ENCODE peak calls at places on chromosomes 11 and 22, in five cellular contexts. One of them, this sample, is unnamed.

GRCh38 chr22:47859891-47860290 is 1097.4 kb downstream of the TBC1D22A start:
- DNase-seq in right cardiac atrium: no peak
- DNase-seq in psoas muscle: no peak
- DNase-seq in foreskin keratinocyte: no peak
- DNase-seq in Panc1: no peak
- DNase-seq in this sample: no peak

GRCh38 chr11:75554258-75555022 is 7.6 kb upstream of the SERPINH1 start:
- DNase-seq in right cardiac atrium: peak
- DNase-seq in psoas muscle: peak
- DNase-seq in foreskin keratinocyte: peak
- DNase-seq in Panc1: no peak
- DNase-seq in this sample: peak

GRCh38 chr22:38110863-38111852 is 674 bp upstream of the BAIAP2L2 start:
- DNase-seq in right cardiac atrium: peak
- DNase-seq in psoas muscle: no peak
- DNase-seq in foreskin keratinocyte: no peak
- DNase-seq in Panc1: no peak
- DNase-seq in this sample: peak

GRCh38 chr22:46047841-46048595 is 71.1 kb upstream of the WNT7B start:
- DNase-seq in right cardiac atrium: peak
- DNase-seq in psoas muscle: peak
- DNase-seq in foreskin keratinocyte: no peak
- DNase-seq in Panc1: no peak
- DNase-seq in this sample: peak

GRCh38 chr11:68852628-68853027 is 10.9 kb upstream of the CPT1A start:
- DNase-seq in right cardiac atrium: no peak
- DNase-seq in psoas muscle: no peak
- DNase-seq in foreskin keratinocyte: no peak
- DNase-seq in Panc1: no peak
- DNase-seq in this sample: no peak

GRCh38 chr11:95074806-95075563 is 8.3 kb downstream of the SRSF8 start:
- DNase-seq in right cardiac atrium: peak
- DNase-seq in psoas muscle: peak
- DNase-seq in foreskin keratinocyte: peak
- DNase-seq in Panc1: no peak
- DNase-seq in this sample: peak

GRCh38 chr22:30398685-30399680 is 2.2 kb downstream of the SEC14L2 start:
- DNase-seq in right cardiac atrium: no peak
- DNase-seq in psoas muscle: no peak
- DNase-seq in foreskin keratinocyte: no peak
- DNase-seq in Panc1: no peak
- DNase-seq in this sample: no peak

GRCh38 chr11:118605116-118605867 is 2.1 kb upstream of the PHLDB1 start:
- DNase-seq in right cardiac atrium: peak
- DNase-seq in psoas muscle: peak
- DNase-seq in foreskin keratinocyte: no peak
- DNase-seq in Panc1: no peak
- DNase-seq in this sample: no peak

GRCh38 chr11:9755561-9755960 is 91.7 kb downstream of the SWAP70 start:
- DNase-seq in right cardiac atrium: no peak
- DNase-seq in psoas muscle: no peak
- DNase-seq in foreskin keratinocyte: peak
- DNase-seq in Panc1: no peak
- DNase-seq in this sample: no peak

GRCh38 chr11:22670803-22671202 is 4.4 kb downstream of the GAS2 start:
- DNase-seq in right cardiac atrium: no peak
- DNase-seq in psoas muscle: no peak
- DNase-seq in foreskin keratinocyte: peak
- DNase-seq in Panc1: peak
- DNase-seq in this sample: no peak

GRCh38 chr11:106471273-106471672 is 393.8 kb downstream of the AASDHPPT start:
- DNase-seq in right cardiac atrium: no peak
- DNase-seq in psoas muscle: no peak
- DNase-seq in foreskin keratinocyte: no peak
- DNase-seq in Panc1: no peak
- DNase-seq in this sample: no peak

GRCh38 chr11:19954899-19955298 is 205.4 kb downstream of the DBX1 start:
- DNase-seq in right cardiac atrium: no peak
- DNase-seq in psoas muscle: no peak
- DNase-seq in foreskin keratinocyte: no peak
- DNase-seq in Panc1: no peak
- DNase-seq in this sample: no peak

GRCh38 chr11:46386674-46387073 is 4.9 kb downstream of the CHRM4 start:
- DNase-seq in right cardiac atrium: peak
- DNase-seq in psoas muscle: no peak
- DNase-seq in foreskin keratinocyte: no peak
- DNase-seq in Panc1: no peak
- DNase-seq in this sample: no peak

GRCh38 chr11:14587203-14587602 is 56.4 kb upstream of the PDE3B start:
- DNase-seq in right cardiac atrium: peak
- DNase-seq in psoas muscle: no peak
- DNase-seq in foreskin keratinocyte: no peak
- DNase-seq in Panc1: no peak
- DNase-seq in this sample: no peak

GRCh38 chr11:57762235-57762866 is 749 bp downstream of the CTNND1 start:
- DNase-seq in right cardiac atrium: no peak
- DNase-seq in psoas muscle: no peak
- DNase-seq in foreskin keratinocyte: no peak
- DNase-seq in Panc1: no peak
- DNase-seq in this sample: no peak
- H3K27ac ChIP-seq in right cardiac atrium: peak
- H3K27ac ChIP-seq in psoas muscle: peak
- H3K27ac ChIP-seq in foreskin keratinocyte: peak
- H3K27ac ChIP-seq in Panc1: peak
- H3K27ac ChIP-seq in this sample: peak

GRCh38 chr11:83475741-83476140 is 189.6 kb upstream of the CCDC90B start:
- DNase-seq in right cardiac atrium: no peak
- DNase-seq in psoas muscle: no peak
- DNase-seq in foreskin keratinocyte: no peak
- DNase-seq in Panc1: no peak
- DNase-seq in this sample: no peak

GRCh38 chr11:83472831-83473230 is 186.7 kb upstream of the CCDC90B start:
- DNase-seq in right cardiac atrium: no peak
- DNase-seq in psoas muscle: no peak
- DNase-seq in foreskin keratinocyte: no peak
- DNase-seq in Panc1: no peak
- DNase-seq in this sample: no peak

GRCh38 chr11:83473771-83474170 is 187.6 kb upstream of the CCDC90B start:
- DNase-seq in right cardiac atrium: no peak
- DNase-seq in psoas muscle: no peak
- DNase-seq in foreskin keratinocyte: no peak
- DNase-seq in Panc1: no peak
- DNase-seq in this sample: no peak

GRCh38 chr11:83467841-83468240 is 181.7 kb upstream of the CCDC90B start:
- DNase-seq in right cardiac atrium: no peak
- DNase-seq in psoas muscle: no peak
- DNase-seq in foreskin keratinocyte: no peak
- DNase-seq in Panc1: no peak
- DNase-seq in this sample: no peak

DNA sequence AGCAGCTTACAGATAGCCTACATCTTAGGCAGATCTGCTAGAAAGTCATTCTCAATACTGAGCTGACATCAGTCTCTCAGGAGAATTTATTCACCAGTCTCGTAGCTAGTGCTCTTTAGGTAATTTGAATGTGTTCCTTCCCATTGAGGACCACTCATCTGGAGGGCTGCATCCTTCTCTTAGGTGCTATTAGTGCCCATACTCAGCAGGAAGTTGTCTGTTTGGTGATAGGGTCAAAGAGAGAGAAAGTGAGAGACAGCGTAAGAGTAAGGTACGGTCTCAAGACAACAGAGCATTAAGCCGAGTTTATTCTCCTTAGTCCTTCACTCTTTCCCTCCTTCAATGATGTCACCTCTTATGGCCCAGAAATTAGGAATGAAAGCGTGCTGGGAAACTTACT is 186.2 kb upstream of the CCDC90B start:
- DNase-seq in right cardiac atrium: no peak
- DNase-seq in psoas muscle: no peak
- DNase-seq in foreskin keratinocyte: no peak
- DNase-seq in Panc1: no peak
- DNase-seq in this sample: no peak
- H3K27ac ChIP-seq in right cardiac atrium: no peak
- H3K27ac ChIP-seq in psoas muscle: no peak
- H3K27ac ChIP-seq in foreskin keratinocyte: no peak
- H3K27ac ChIP-seq in Panc1: no peak
- H3K27ac ChIP-seq in this sample: no peak

DNA sequence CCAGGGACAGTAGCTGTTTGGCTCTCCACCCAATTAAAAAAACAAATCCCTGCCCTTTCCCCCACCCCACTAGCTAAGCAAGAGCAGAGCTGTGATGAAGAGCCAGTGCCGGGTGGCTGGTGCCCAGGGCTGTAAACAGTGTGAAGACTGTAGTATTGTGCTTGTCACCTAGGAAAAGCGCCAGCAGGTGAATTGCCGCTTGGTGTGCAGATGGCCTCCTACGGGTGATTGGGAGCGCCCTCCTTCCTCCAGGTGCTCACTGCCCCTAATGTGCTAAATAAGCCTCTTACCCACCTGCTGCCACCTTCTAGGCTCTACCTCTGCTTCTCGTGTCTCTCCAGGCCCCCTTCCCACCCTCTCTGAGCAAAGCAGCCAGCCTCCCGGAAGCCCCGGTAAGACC is 18.4 kb upstream of the RAPSN start:
- DNase-seq in right cardiac atrium: no peak
- DNase-seq in psoas muscle: no peak
- DNase-seq in foreskin keratinocyte: no peak
- DNase-seq in Panc1: no peak
- DNase-seq in this sample: no peak
- H3K27ac ChIP-seq in right cardiac atrium: peak
- H3K27ac ChIP-seq in psoas muscle: peak
- H3K27ac ChIP-seq in foreskin keratinocyte: no peak
- H3K27ac ChIP-seq in Panc1: peak
- H3K27ac ChIP-seq in this sample: no peak

DNA sequence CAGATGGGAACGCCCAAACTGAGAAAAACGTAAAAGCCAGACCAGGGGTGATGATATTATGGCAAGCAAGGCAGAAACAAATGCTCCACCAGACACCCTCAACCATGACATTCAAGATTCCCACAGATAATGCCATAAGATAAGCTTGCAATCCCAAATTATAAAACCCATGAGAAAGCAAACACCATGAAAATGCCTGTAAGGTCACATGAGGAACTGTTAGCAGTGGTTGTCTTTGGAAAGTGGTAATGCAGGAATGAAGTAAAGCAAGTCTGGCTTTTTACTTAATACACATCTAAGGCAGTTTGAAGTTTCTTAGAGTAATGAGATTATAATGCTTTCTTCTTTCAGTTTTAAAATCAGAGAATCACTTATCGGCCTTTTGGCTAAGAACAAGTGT is 111.0 kb downstream of the MN1 start:
- DNase-seq in right cardiac atrium: no peak
- DNase-seq in psoas muscle: no peak
- DNase-seq in foreskin keratinocyte: no peak
- DNase-seq in Panc1: no peak
- DNase-seq in this sample: no peak
- H3K27ac ChIP-seq in right cardiac atrium: no peak
- H3K27ac ChIP-seq in psoas muscle: no peak
- H3K27ac ChIP-seq in foreskin keratinocyte: no peak
- H3K27ac ChIP-seq in Panc1: no peak
- H3K27ac ChIP-seq in this sample: no peak

This sample was measured in left lung.